ENCODE peak calls at places on chromosomes 13 and 19, in nine cellular contexts. N is mesothelial cell of epicardium; M is dorsolateral prefrontal cortex; E is activated CD8-positive, alpha-beta T cell treated with anti-CD3 and anti-CD28 coated beads for 36 hours; Q is cardiac fibroblast; B is body of pancreas; S is heart left ventricle; Z is A673; O is nephron progenitor cell. F is an unnamed sample.

GRCh38 chr19:29277107-29277506 is 64.2 kb upstream of the UQCRFS1 start:
- DNase-seq in M (no peak), N (no peak), B (no peak), E (peak; percentile 85), S (no peak), Z (no peak), O (peak; percentile 18), Q (no peak), F (no peak)

GRCh38 chr13:30863231-30863630 is 42.8 kb upstream of the MEDAG start:
- DNase-seq in Q (no peak), Z (no peak), O (no peak), B (no peak), E (no peak), M (no peak), N (no peak), S (no peak), F (no peak)

GRCh38 chr19:39843919-39844793 is 2.0 kb downstream of the FBL start:
- DNase-seq in Z (peak; percentile 71), Q (peak; percentile 70), N (no peak), M (no peak), E (peak; percentile 30), S (no peak), O (no peak), B (no peak), F (no peak)

GRCh38 chr19:48989701-48990291 is 3.3 kb downstream of the GYS1 start:
- DNase-seq in Z (no peak), B (no peak), E (no peak), S (peak; percentile 68), O (no peak), N (no peak), Q (no peak), M (no peak), F (peak; percentile 52)

GRCh38 chr19:7914598-7915045 is at the start of gene TGFBR3L:
- DNase-seq in Q (no peak), M (no peak), O (no peak), E (no peak), N (no peak), B (no peak), S (no peak), Z (no peak), F (peak; percentile 8)

GRCh38 chr19:35882074-35882832 is 13.9 kb downstream of the APLP1 start:
- DNase-seq in S (no peak), N (no peak), Z (peak; percentile 82), Q (peak; percentile 87), O (no peak), M (no peak), E (peak; percentile 54), B (peak; percentile 55), F (no peak)

GRCh38 chr13:99059498-99060070 is 81.7 kb upstream of the DOCK9 start:
- DNase-seq in M (no peak), N (no peak), O (no peak), S (no peak), E (no peak), Z (no peak), Q (no peak), B (no peak), F (no peak)

GRCh38 chr13:44719857-44720671 is 143.9 kb upstream of the TSC22D1 start:
- DNase-seq in Z (no peak), N (no peak), Q (peak; percentile 91), B (no peak), O (no peak), M (no peak), S (no peak), E (no peak), F (no peak)

GRCh38 chr19:31103228-31103627 is 246.0 kb downstream of the TSHZ3 start:
- DNase-seq in N (no peak), M (no peak), E (no peak), Z (no peak), Q (no peak), O (no peak), S (no peak), B (no peak), F (no peak)

GRCh38 chr13:71964491-71965108 is 97.6 kb upstream of the DACH1 start:
- DNase-seq in M (no peak), O (no peak), Z (no peak), N (no peak), S (no peak), Q (no peak), E (no peak), B (no peak), F (no peak)

GRCh38 chr13:111908391-111908790 is 158.6 kb upstream of the SOX1 start:
- DNase-seq in O (no peak), S (no peak), M (no peak), E (no peak), B (peak; percentile 5), Q (no peak), N (peak; percentile 19), Z (no peak), F (no peak)

GRCh38 chr19:49361438-49362047 is 673 bp downstream of the TEAD2 start:
- DNase-seq in Q (peak; percentile 93), N (peak; percentile 77), E (peak; percentile 39), M (no peak), Z (peak; percentile 88), B (peak; percentile 82), S (peak; percentile 90), O (peak; percentile 83), F (peak; percentile 80)

GRCh38 chr19:17965370-17966114 is 1.4 kb upstream of the KCNN1 start:
- DNase-seq in M (no peak), E (peak; percentile 27), Q (no peak), B (no peak), S (no peak), Z (peak; percentile 90), N (no peak), O (no peak), F (no peak)

DNA sequence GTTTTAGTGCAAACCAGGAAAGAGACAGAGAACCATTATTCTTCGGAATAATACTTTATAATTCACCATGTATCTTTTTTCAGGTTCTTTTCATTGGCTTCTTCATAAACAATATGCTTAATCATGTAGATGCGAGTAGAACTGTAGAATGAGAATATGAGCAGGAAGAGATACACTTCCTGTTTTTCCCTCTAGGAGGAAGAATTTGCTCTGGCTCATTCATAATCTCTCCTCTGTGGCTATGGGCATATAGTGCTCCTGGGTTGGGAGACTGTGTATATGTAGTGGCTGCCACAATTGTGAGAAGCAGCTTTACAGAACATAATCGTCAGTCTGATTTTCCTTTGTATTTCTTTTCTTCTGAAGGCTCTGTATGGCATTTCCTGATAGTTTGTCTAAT is 2.8 kb upstream of the DCLK1 start:
- DNase-seq in Q (peak; percentile 19), S (no peak), E (no peak), B (no peak), M (no peak), N (no peak), Z (peak; percentile 68), O (no peak), F (no peak)
- TF ChIP-seq CTCF in Q (peak; percentile 21), S (no peak), E (no peak), B (no peak), M (no peak), N (no peak), Z (peak; percentile 50), O (no peak), F (no peak)

GRCh38 chr19:4007836-4008539 is 452 bp downstream of the PIAS4 start:
- DNase-seq in S (no peak), B (no peak), Q (peak; percentile 23), E (peak; percentile 57), Z (peak; percentile 47), O (peak; percentile 67), N (no peak), M (no peak), F (peak; percentile 71)

GRCh38 chr19:4012092-4012974 is 4.8 kb downstream of the PIAS4 start:
- DNase-seq in O (no peak), N (no peak), S (no peak), B (peak; percentile 76), M (no peak), E (no peak), Q (no peak), Z (no peak), F (no peak)

GRCh38 chr19:4012975-4013634 is 5.6 kb downstream of the PIAS4 start:
- DNase-seq in E (no peak), M (no peak), O (no peak), S (no peak), Z (no peak), Q (no peak), B (no peak), N (no peak), F (no peak)

GRCh38 chr19:4010808-4011110 is 3.2 kb downstream of the PIAS4 start:
- DNase-seq in S (no peak), Q (no peak), M (no peak), B (no peak), N (no peak), E (no peak), Z (no peak), O (no peak), F (no peak)

DNA sequence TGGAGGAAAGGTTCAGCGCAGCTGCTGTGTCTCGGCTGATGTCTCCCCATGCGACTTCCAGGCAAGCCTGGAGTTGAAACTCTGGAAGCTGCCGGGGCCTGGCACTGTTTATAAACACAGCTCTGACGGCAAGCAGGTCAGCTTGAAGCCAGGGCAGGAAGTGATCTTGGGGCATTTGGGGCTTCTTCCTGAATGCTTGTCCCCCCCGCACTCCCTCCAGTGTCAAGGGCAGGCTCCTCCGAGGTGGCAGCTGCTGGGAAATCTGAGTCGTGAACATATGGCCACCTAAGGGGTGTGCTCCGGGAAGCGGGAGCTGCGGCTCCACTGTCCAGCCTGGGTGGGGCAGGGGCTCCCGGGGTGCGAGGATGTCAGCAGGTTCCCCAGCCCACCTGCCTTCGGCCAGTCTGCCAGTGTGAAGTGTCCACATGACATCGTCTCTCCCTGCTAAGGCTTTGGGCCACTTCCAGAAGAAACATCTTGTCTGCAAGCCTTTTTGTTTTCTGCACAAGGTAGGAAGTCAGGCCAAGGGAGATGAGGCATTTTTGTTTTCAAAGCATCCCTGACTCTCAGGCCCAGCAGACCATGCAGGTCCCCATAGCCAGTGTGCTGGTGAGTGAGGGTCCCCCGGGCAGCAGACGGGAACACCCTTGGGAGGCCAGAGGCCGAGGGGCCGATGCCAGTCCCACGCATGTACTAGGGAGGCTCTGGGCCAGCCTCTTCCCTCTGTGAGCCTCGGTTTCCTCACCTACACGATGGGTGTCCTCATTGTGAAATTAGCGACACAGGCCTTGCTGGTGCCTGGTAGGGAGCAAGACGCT is 2.7 kb downstream of the PIAS4 start:
- DNase-seq in N (no peak), Z (no peak), B (peak; percentile 59), S (no peak), Q (no peak), M (no peak), E (no peak), O (no peak), F (peak; percentile 56)
- TF ChIP-seq CTCF in N (no peak), Z (no peak), B (no peak), S (no peak), Q (no peak), M (no peak), E (no peak), O (no peak), F (no peak)

DNA sequence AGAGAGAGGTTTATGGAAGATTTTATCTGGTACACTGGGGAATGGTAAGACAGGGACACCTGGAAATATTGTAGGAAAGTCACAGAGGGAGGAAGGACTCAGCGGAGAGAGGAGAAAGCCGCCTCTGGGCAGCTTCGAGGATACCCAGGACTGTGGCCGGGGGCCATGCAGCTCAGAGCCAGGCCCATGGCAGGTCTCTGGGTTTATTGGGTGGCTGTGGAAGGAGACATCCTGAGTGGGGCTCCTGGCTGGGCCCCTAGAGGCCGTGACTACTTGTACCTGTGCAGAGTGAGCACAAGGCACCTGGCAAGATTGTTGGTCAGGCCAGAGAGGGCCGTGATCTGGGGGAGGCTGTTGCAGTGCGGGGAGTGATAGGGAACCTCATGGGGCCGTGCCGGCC is 3.4 kb downstream of the DAZAP1 start:
- DNase-seq in E (no peak), Q (no peak), N (no peak), M (no peak), B (no peak), Z (no peak), O (no peak), S (no peak), F (no peak)
- TF ChIP-seq CTCF in E (no peak), Q (no peak), N (no peak), M (no peak), B (no peak), Z (no peak), O (no peak), S (no peak), F (no peak)

GRCh38 chr19:42254083-42254849 is 662 bp downstream of the ERF start:
- DNase-seq in B (peak; percentile 77), M (peak; percentile 73), N (peak; percentile 74), Q (peak; percentile 58), E (peak; percentile 85), O (peak; percentile 80), Z (peak; percentile 86), S (peak; percentile 81), F (peak; percentile 82)
- TF ChIP-seq CTCF in B (peak; percentile 5), M (peak; percentile 14), N (no peak), Q (no peak), E (no peak), O (no peak), Z (no peak), S (no peak), F (no peak)